ENCODE peak calls at places on chromosomes 4 and X, in four cellular contexts. V is A673; I is pancreas; O is CD8-positive, alpha-beta T cell. Q is an unnamed sample. For H3K4me1, the result is how much of the 10 kb centered on the place peaks cover.

GRCh38 chr4:7140062-7140691 is 52.2 kb upstream of the SORCS2 start:
- DNase-seq in V (no peak), I (no peak), O (no peak), Q (no peak)

GRCh38 chrX:13659057-13659456 is 6.1 kb downstream of the TCEANC start:
- DNase-seq in V (no peak), I (no peak), O (no peak), Q (no peak)

GRCh38 chrX:21194526-21194925 is 179.7 kb upstream of the CNKSR2 start:
- DNase-seq in V (no peak), I (no peak), O (no peak), Q (no peak)

GRCh38 chrX:72492499-72492898 is 80.1 kb downstream of the HDAC8 start:
- DNase-seq in V (no peak), I (no peak), O (no peak), Q (no peak)

GRCh38 chr4:150782311-150782710 is 200.4 kb downstream of the MAB21L2 start:
- DNase-seq in V (peak), I (no peak), O (no peak), Q (peak)

GRCh38 chr4:8128096-8128856 is 30.3 kb downstream of the ABLIM2 start:
- DNase-seq in V (no peak), I (no peak), O (no peak), Q (no peak)

GRCh38 chrX:15336023-15336413 is 695 bp upstream of the PIGA start:
- DNase-seq in V (peak), I (peak), O (no peak), Q (peak)

GRCh38 chr4:101175896-101176676 is 171.2 kb downstream of the PPP3CA start:
- DNase-seq in V (no peak), I (no peak), O (no peak), Q (no peak)

GRCh38 chr4:111671756-111672155 is 473.5 kb upstream of the FAM241A start:
- DNase-seq in V (peak), I (no peak), O (no peak), Q (no peak)

GRCh38 chr4:2871911-2872310 is 28.3 kb downstream of the ADD1 start:
- DNase-seq in V (peak), I (no peak), O (no peak), Q (peak)

GRCh38 chr4:2870098-2870497 is 26.5 kb downstream of the ADD1 start:
- DNase-seq in V (no peak), I (no peak), O (no peak), Q (no peak)

GRCh38 chr4:2869659-2870058 is 26.0 kb downstream of the ADD1 start:
- DNase-seq in V (no peak), I (no peak), O (no peak), Q (no peak)

GRCh38 chr4:2873329-2873728 is 29.7 kb downstream of the ADD1 start:
- DNase-seq in V (no peak), I (no peak), O (no peak), Q (no peak)

GRCh38 chr4:2871466-2871865 is 27.8 kb downstream of the ADD1 start:
- DNase-seq in V (no peak), I (no peak), O (no peak), Q (no peak)
- H3K4me1 ChIP-seq in V (half or more), I (under half), O (under half), Q (under half)

GRCh38 chr4:85929926-85930325 is 429.9 kb downstream of the MAPK10 start:
- DNase-seq in V (no peak), I (peak), O (no peak), Q (no peak)
- H3K4me3 ChIP-seq in V (no peak), I (peak), O (no peak), Q (no peak)

GRCh38 chr4:1246111-1246881 is 2.6 kb downstream of the CTBP1 start:
- DNase-seq in V (no peak), I (peak), O (no peak), Q (no peak)
- H3K4me1 ChIP-seq in V (under half), I (under half), O (half or more), Q (under half)

DNA sequence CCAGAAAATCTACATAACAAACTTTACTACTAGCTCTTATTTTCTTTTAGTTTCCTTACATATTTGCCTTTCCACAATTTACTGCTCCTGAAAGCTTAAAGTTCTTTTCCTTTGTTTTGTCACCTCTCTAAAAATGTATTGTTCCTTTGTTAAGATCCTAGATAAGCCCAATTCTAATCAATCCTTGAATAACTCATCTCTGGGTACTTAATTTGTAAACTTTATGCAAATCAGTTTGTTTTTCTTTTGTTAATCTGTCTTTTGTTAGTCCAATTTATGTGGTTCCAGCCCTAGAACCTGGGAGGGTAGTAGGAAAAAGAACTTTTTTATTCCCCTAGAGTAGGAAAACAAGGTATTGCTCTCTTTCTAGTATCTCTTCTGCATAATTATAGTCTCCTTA is 444.7 kb downstream of the PCDH10 start:
- DNase-seq in V (no peak), I (no peak), O (no peak), Q (no peak)
- H3K4me3 ChIP-seq in V (no peak), I (no peak), O (no peak), Q (no peak)

GRCh38 chr4:78754872-78755271 is 21.3 kb upstream of the BMP2K start:
- DNase-seq in V (no peak), I (no peak), O (no peak), Q (no peak)
- H3K4me1 ChIP-seq in V (under half), I (under half), O (under half), Q (under half)